ENCODE peak calls at places on chromosomes 11 and 22, in four cellular contexts. R, N, O and D are unnamed samples.
A peak's percentile ranks its signal among the peaks of the same experiment; 100 is the strongest.

GRCh38 chr11:20444537-20444936 is 57.0 kb downstream of the PRMT3 start:
- DNase-seq in O (no peak), N (no peak), R (no peak), D (no peak)

GRCh38 chr22:34841321-34841901 is 224.5 kb upstream of the ISX start:
- DNase-seq in N (no peak), R (peak; percentile 63), O (no peak), D (no peak)

GRCh38 chr11:68974421-68975194 is 6.2 kb downstream of the MRGPRD start:
- DNase-seq in O (no peak), N (peak; percentile 24), R (peak; percentile 9), D (no peak)

GRCh38 chr11:67371549-67372231 is 1.7 kb downstream of the CLCF1 start:
- DNase-seq in O (no peak), N (peak; percentile 64), R (peak; percentile 56), D (no peak)

GRCh38 chr11:61967924-61968757 is 707 bp upstream of the FTH1 start:
- DNase-seq in O (no peak), N (peak; percentile 80), R (no peak), D (no peak)

GRCh38 chr22:23532756-23533155 is 47.3 kb downstream of the IGLL1 start:
- DNase-seq in O (no peak), R (no peak), N (no peak), D (no peak)

GRCh38 chr11:10597877-10598341 is 29.4 kb upstream of the LYVE1 start:
- DNase-seq in N (no peak), R (no peak), O (no peak), D (no peak)

GRCh38 chr11:10374386-10374785 is 69.5 kb downstream of the ADM start:
- DNase-seq in O (no peak), N (no peak), R (no peak), D (no peak)

GRCh38 chr11:17750013-17750816 is 15.6 kb downstream of the KCNC1 start:
- DNase-seq in N (no peak), O (no peak), R (no peak), D (no peak)

GRCh38 chr11:65556470-65557279 is 1.5 kb downstream of the LTBP3 start:
- DNase-seq in O (no peak), R (no peak), N (no peak), D (no peak)

GRCh38 chr22:45978275-45978713 is 1.3 kb upstream of the WNT7B start:
- DNase-seq in O (no peak), R (no peak), N (no peak), D (no peak)

GRCh38 chr11:123206671-123207421 is 11.8 kb upstream of the CLMP start:
- DNase-seq in N (no peak), O (no peak), R (peak; percentile 16), D (no peak)

GRCh38 chr11:7890417-7891179 is 40.5 kb downstream of the OR10A6 start:
- DNase-seq in O (no peak), N (no peak), R (no peak), D (peak; percentile 21)
- H3K4me3 ChIP-seq in O (peak overlapping the region; percentile 19), N (no peak overlapping the region), R (no peak overlapping the region), D (no peak overlapping the region)

GRCh38 chr11:94595061-94595460 is 27.9 kb downstream of the PIWIL4 start:
- DNase-seq in N (no peak), R (no peak), O (no peak), D (no peak)
- TF ChIP-seq CTCF in N (no peak), R (no peak), O (no peak), D (no peak)

DNA sequence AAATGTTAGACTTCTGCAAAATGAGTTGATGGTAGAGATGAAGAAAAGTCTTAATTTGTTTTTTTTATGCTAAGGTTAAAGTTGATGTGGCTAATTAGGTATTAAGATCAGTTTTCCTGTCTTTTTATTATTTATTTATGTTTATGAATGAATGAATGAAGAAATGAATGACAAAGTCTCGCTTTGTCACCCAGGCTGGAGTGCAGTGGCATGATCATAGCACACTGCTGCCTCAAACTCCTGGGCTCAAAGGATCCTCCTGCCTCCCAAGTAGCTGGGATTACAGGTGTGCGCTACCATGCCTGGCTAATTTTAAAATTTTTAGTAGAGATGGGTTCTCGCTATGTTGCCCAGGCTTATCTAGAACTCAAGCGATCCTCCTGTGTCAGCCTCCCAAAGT is 29.2 kb downstream of the MTMR3 start:
- DNase-seq in N (no peak), O (no peak), R (no peak), D (no peak)
- H3K4me3 ChIP-seq in N (no peak overlapping the region), O (no peak overlapping the region), R (no peak overlapping the region), D (no peak overlapping the region)

DNA sequence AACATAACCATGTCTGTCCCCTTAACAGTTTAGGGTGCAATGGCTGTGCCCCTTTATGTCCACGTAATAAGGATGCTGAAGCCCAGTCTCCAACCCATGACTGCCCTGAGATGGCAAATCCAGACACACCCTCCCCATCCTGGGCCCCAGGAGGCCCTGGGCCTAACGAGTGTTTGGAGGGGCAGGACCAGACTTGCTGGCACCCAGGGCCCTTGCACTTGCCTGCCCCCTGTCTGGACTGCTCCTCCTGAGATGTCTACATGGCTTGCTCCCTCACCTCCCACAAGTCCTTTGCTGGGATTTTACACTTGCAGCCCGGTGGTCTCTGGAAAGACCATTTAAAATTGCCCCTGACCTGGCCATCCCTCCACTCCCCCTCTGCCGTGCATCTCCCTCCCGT is 132.2 kb upstream of the NECTIN1 start:
- DNase-seq in O (no peak), R (no peak), N (no peak), D (no peak)
- TF ChIP-seq CTCF in O (no peak), R (no peak), N (no peak), D (no peak)